ENCODE peak calls at places on chromosomes 13 and 19, in four cellular contexts. I, R, F and N are unnamed samples.

GRCh38 chr13:21208755-21209154 is 32.3 kb downstream of the MRPL57 start:
- DNase-seq in I (peak; percentile 36), F (no peak), R (no peak), N (no peak)

GRCh38 chr19:8609210-8610040 is 1.1 kb downstream of the ADAMTS10 start:
- DNase-seq in I (peak; percentile 76), F (peak; percentile 74), R (no peak), N (peak; percentile 42)

GRCh38 chr19:13207237-13208130 is 57.3 kb downstream of the IER2 start:
- DNase-seq in I (peak; percentile 35), F (peak; percentile 69), R (peak; percentile 63), N (no peak)

GRCh38 chr19:12485571-12485970 is 955 bp upstream of the ZNF709 start:
- DNase-seq in F (no peak), I (no peak), R (no peak), N (no peak)

GRCh38 chr19:40284501-40285352 is at the start of gene AKT2:
- DNase-seq in I (peak; percentile 66), R (peak; percentile 82), F (no peak), N (peak; percentile 14)

GRCh38 chr19:32407004-32407992 is 1.7 kb downstream of the DPY19L3 start:
- DNase-seq in F (peak; percentile 63), I (peak; percentile 93), R (no peak), N (no peak)

GRCh38 chr19:29806098-29806866 is 5.5 kb upstream of the CCNE1 start:
- DNase-seq in F (peak; percentile 72), I (peak; percentile 82), R (peak; percentile 25), N (no peak)

GRCh38 chr19:39407644-39408391 is 1.2 kb downstream of the ZFP36 start:
- DNase-seq in R (peak; percentile 75), I (peak; percentile 50), F (peak; percentile 82), N (no peak)

GRCh38 chr13:110444226-110444653 is 117.3 kb downstream of the RAB20 start:
- DNase-seq in I (peak; percentile 44), F (no peak), R (peak; percentile 79), N (no peak)

GRCh38 chr13:51222510-51223283 is 499 bp downstream of the FAM124A start:
- DNase-seq in F (no peak), R (no peak), I (no peak), N (no peak)

GRCh38 chr13:51223284-51224270 is 1.4 kb downstream of the FAM124A start:
- DNase-seq in R (no peak), F (no peak), I (no peak), N (no peak)

GRCh38 chr13:51221108-51221507 is 1.1 kb upstream of the FAM124A start:
- DNase-seq in F (no peak), R (no peak), I (no peak), N (no peak)

GRCh38 chr13:51220706-51221105 is 1.5 kb upstream of the FAM124A start:
- DNase-seq in R (no peak), I (no peak), F (no peak), N (no peak)

GRCh38 chr13:51221674-51222509 is at the start of gene FAM124A:
- DNase-seq in R (peak; percentile 46), F (peak; percentile 59), I (peak; percentile 54), N (peak; percentile 32)
- TF ChIP-seq CTCF in R (peak; percentile 26), F (peak; percentile 55), I (no peak), N (no peak)

GRCh38 chr13:45466359-45466758 is 1.6 kb downstream of the COG3 start:
- DNase-seq in R (no peak), F (no peak), I (no peak), N (no peak)
- H3K4me3 ChIP-seq in R (no peak overlapping the region), F (peak overlapping the region; percentile 92), I (peak overlapping the region; percentile 62), N (no peak overlapping the region)

DNA sequence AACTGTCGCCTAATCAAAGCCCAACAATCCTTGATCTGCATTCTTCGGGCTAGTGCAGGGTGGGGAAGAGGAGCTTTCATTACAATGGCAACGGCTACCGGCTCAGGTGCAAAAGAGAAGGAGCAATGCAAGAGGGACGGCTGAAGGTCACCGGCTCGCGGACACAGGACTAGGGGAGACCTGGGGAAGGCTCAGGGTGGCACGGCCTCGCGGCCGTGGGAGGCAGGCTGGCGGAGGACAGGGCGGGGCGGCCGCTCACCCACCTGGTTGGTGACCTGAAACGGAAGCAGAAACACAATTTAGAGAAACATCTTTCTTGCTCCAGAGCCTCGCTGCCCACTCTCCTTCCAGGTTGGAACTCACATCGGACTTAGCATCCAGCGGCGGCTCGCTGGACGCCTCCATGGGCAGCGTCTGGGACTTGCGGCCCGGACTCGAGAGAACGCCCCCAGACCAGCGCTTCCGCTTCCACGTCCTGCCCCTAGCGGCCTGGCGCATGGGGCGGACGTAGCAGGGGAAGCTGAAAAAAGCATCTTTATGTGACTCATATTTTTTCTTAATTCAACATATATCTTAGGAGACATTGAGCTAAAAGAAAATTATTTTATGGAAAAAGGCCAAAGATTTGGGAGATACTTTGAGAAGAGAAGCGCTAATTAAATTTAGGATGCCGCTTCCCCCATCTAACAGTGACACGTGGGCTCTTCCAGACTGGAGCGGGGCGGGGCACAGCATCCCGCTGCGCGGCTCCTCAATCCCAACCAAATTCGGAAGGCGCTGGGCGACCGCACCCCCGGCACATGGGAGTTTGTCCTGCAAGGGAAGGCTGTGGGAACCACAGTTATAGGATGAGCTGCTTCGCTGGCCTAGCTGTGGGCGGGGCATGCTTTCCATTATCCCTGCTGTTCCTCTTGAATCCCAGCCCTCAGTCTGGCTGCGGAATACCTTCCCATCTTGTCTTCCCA is at the start of gene COMMD6:
- DNase-seq in F (peak; percentile 88), I (peak; percentile 92), R (peak; percentile 88), N (peak; percentile 69)
- TF ChIP-seq CTCF in F (peak; percentile 72), I (no peak), R (peak; percentile 14), N (no peak)

GRCh38 chr13:48578516-48579166 is 45.8 kb upstream of the RCBTB2 start:
- DNase-seq in F (no peak), I (no peak), R (peak; percentile 72), N (no peak)
- H3K4me3 ChIP-seq in F (no peak overlapping the region), I (no peak overlapping the region), R (peak overlapping the region; percentile 29), N (no peak overlapping the region)

DNA sequence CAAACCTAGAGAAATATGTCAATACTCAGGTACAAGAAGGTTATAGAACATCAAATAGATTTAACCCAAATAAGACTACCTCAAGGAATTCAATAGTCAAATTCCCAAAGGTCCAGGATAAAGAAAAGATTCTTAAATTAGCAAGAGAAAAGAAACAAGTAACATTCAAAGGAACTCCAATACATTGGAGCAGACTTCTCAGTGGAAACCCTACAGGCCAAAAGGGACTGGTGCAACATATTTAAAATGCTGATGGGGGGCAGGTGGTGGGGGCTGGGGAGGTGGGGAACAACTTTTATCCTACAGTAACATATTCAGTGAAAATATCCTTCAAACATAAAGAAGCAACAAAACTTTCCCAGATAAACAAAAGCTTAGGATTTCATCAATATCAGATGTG is 23.1 kb downstream of the ITGBL1 start:
- DNase-seq in I (no peak), F (no peak), R (no peak), N (no peak)
- TF ChIP-seq CTCF in I (no peak), F (no peak), R (no peak), N (no peak)

DNA sequence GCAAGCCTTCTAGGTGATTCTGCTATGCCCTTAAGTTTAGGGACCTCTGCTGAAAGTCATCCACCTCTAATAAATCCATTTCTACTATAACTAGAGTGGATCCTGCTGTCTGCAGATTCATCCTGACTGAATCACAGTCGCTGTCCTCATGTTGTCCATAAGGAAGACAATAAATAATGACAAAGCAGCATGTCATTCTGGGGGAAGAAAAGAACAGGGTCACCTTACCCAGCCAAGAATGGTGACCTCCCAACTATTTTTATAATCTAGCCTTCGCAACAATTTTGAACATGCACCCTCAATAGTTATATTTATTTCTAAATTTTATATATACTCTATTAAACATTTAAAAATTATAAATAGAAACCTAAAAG is 45.0 kb upstream of the UBE2L5 start:
- DNase-seq in I (no peak), F (no peak), R (no peak), N (no peak)
- H3K4me3 ChIP-seq in I (no peak overlapping the region), F (no peak overlapping the region), R (peak overlapping the region; percentile 43), N (no peak overlapping the region)

DNA sequence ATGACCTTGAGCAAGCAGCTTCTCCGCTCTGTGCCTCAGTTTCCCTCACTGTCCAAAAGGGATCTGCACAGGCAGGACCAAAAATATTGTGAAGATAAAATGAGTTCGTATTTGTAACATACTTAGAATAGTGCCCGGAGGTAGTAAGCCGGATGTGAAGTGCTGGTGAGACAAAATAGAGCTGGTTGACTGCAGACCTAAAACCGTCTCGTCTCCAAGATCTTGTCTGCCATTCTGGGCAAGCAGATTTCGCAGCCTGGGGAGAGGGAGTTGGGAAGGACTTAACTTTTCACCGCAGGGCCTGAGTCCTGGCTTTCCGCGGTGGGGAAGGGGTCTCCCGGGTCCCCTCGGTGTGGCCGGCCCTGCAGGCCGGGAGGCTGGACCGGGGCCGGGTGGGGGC is 8.2 kb upstream of the BBC3 start:
- DNase-seq in F (no peak), I (no peak), R (no peak), N (no peak)
- TF ChIP-seq CTCF in F (no peak), I (no peak), R (no peak), N (no peak)